ENCODE peak calls at places on chromosomes 5 and 9, in nine cellular contexts. S, Q, C, N, E, A, F, W and Y are unnamed samples.

GRCh38 chr9:12882430-12882829 is 107.6 kb downstream of the LURAP1L start:
- DNase-seq in S (peak; percentile 19), Q (no peak), C (no peak), N (no peak), E (no peak), A (no peak), F (no peak), W (no peak), Y (no peak)

GRCh38 chr5:168782172-168782571 is 203.0 kb upstream of the PANK3 start:
- DNase-seq in S (no peak), Q (no peak), C (no peak), N (no peak), E (no peak), A (no peak), F (no peak), W (no peak), Y (no peak)

GRCh38 chr5:156819967-156820581 is 30.0 kb upstream of the PPP1R2B start:
- DNase-seq in S (no peak), Q (no peak), C (no peak), N (no peak), E (no peak), A (no peak), F (no peak), W (no peak), Y (no peak)

GRCh38 chr5:136279314-136279713 is 86.0 kb downstream of the TRPC7 start:
- DNase-seq in S (no peak), Q (no peak), C (no peak), N (no peak), E (no peak), A (no peak), F (no peak), W (no peak), Y (no peak)

GRCh38 chr5:124655943-124656459 is 90.4 kb downstream of the ZNF608 start:
- DNase-seq in S (peak; percentile 66), Q (peak; percentile 62), C (peak; percentile 97), N (no peak), E (no peak), A (peak; percentile 76), F (peak; percentile 73), W (no peak), Y (no peak)

GRCh38 chr5:74492230-74492629 is 148.3 kb downstream of the ENC1 start:
- DNase-seq in S (no peak), Q (no peak), C (no peak), N (no peak), E (no peak), A (no peak), F (no peak), W (no peak), Y (no peak)

GRCh38 chr5:151221574-151221973 is 2.3 kb downstream of the CCDC69 start:
- DNase-seq in S (no peak), Q (no peak), C (no peak), N (no peak), E (no peak), A (peak; percentile 40), F (no peak), W (no peak), Y (no peak)

GRCh38 chr5:116395708-116396203 is 178.9 kb downstream of the SEMA6A start:
- DNase-seq in S (no peak), Q (no peak), C (peak; percentile 54), N (no peak), E (no peak), A (no peak), F (peak; percentile 8), W (peak; percentile 38), Y (no peak)

GRCh38 chr9:7121664-7122063 is 363.9 kb downstream of the KDM4C start:
- DNase-seq in S (no peak), Q (no peak), C (no peak), N (no peak), E (no peak), A (no peak), F (no peak), W (no peak), Y (no peak)

GRCh38 chr9:27503623-27504022 is 20.5 kb upstream of the IFNK start:
- DNase-seq in S (no peak), Q (no peak), C (no peak), N (no peak), E (no peak), A (no peak), F (no peak), W (no peak), Y (no peak)

GRCh38 chr9:30851600-30851999 is 1532.8 kb upstream of the ACO1 start:
- DNase-seq in S (no peak), Q (no peak), C (no peak), N (no peak), E (no peak), A (no peak), F (no peak), W (no peak), Y (no peak)

GRCh38 chr5:122810405-122810804 is 35.0 kb upstream of the SNX24 start:
- DNase-seq in S (no peak), Q (no peak), C (no peak), N (no peak), E (no peak), A (no peak), F (no peak), W (no peak), Y (no peak)

DNA sequence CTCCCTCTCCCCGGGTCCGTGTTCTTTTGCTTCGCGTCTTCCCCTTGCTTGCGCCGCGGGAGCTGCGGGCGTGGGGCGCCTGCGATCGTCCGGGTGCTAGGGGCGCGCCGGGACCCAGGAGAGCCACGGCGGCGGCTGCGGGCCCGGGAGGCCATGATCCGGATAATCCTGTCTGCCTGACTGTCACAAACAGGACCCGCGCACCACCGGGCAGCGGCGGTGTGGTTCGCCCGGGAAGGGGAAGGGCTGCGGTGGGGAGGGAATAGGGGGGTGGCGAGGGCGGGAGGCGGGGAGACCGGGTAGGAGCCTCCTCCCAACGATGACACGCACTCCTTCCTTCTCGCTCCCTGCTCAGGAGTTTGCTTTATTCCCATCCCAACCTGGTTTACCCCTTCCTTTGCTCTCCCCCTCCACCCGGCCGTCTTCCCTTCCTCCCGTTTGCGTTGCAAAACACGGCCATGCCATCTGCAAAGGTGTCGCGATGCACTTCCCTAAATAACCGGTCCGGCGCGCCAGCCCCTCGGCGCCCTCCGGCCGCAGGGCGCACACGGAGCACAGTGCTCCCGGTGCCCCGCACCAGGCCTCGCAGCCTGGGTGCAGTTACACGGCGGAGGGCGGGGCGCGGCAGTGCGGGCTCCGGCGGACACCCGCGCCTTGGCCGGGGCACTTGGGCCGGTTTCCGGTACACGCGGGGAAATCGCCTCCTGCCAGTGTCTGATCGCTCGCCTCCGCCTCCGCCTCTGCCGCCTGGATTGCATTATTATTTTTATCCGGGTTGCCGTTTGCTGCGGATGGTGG is 1.5 kb downstream of the SMARCA2 start:
- DNase-seq in S (peak; percentile 85), Q (peak; percentile 82), C (peak; percentile 58), N (peak; percentile 84), E (peak; percentile 75), A (peak; percentile 79), F (peak; percentile 89), W (peak; percentile 90), Y (peak; percentile 75)
- TF ChIP-seq POLR2A in S (no peak), Q (no peak), C (peak; percentile 46), N (peak; percentile 69), E (no peak), A (peak; percentile 49), F (peak; percentile 71), W (no peak), Y (peak; percentile 67)

GRCh38 chr5:44183312-44183711 is 205.9 kb downstream of the FGF10 start:
- DNase-seq in S (no peak), Q (no peak), C (no peak), N (no peak), E (no peak), A (no peak), F (no peak), W (no peak), Y (no peak)
- H3K4me3 ChIP-seq in S (no peak overlapping the region), Q (no peak overlapping the region), C (no peak overlapping the region), N (no peak overlapping the region), E (no peak overlapping the region), A (no peak overlapping the region), F (no peak overlapping the region), W (no peak overlapping the region), Y (no peak overlapping the region)

GRCh38 chr5:176535655-176536131 is 1.5 kb downstream of the RNF44 start:
- DNase-seq in S (no peak), Q (no peak), C (peak; percentile 31), N (no peak), E (no peak), A (peak; percentile 26), F (no peak), W (peak; percentile 43), Y (no peak)

GRCh38 chr5:176537608-176538504 is 654 bp upstream of the RNF44 start:
- DNase-seq in S (peak; percentile 100), Q (peak; percentile 94), C (peak; percentile 99), N (peak; percentile 99), E (peak; percentile 98), A (peak; percentile 93), F (peak; percentile 100), W (peak; percentile 100), Y (peak; percentile 98)

GRCh38 chr5:176536132-176536901 is 885 bp downstream of the RNF44 start:
- DNase-seq in S (peak; percentile 84), Q (peak; percentile 59), C (peak; percentile 82), N (peak; percentile 80), E (peak; percentile 70), A (peak; percentile 83), F (peak; percentile 61), W (peak; percentile 91), Y (peak; percentile 71)

GRCh38 chr5:176538505-176538806 is 1.3 kb upstream of the RNF44 start:
- DNase-seq in S (no peak), Q (no peak), C (no peak), N (no peak), E (no peak), A (no peak), F (no peak), W (no peak), Y (no peak)

GRCh38 chr5:176536902-176537607 is at the start of gene RNF44:
- DNase-seq in S (peak; percentile 99), Q (peak; percentile 84), C (peak; percentile 98), N (peak; percentile 99), E (peak; percentile 99), A (peak; percentile 96), F (peak; percentile 97), W (peak; percentile 99), Y (peak; percentile 98)
- TF ChIP-seq POLR2A in S (no peak), Q (peak; percentile 15), C (no peak), N (peak; percentile 38), E (peak; percentile 57), A (peak; percentile 76), F (peak; percentile 88), W (no peak), Y (peak; percentile 59)

GRCh38 chr9:137390553-137391410 is 32.2 kb downstream of the EXD3 start:
- DNase-seq in S (no peak), Q (no peak), C (no peak), N (no peak), E (no peak), A (no peak), F (peak; percentile 37), W (no peak), Y (no peak)

GRCh38 chr9:137389428-137389746 is 33.6 kb downstream of the EXD3 start:
- DNase-seq in S (no peak), Q (no peak), C (no peak), N (no peak), E (no peak), A (no peak), F (no peak), W (no peak), Y (no peak)

GRCh38 chr9:137392232-137393007 is 30.5 kb downstream of the EXD3 start:
- DNase-seq in S (no peak), Q (no peak), C (no peak), N (no peak), E (no peak), A (no peak), F (no peak), W (no peak), Y (no peak)

GRCh38 chr9:137393176-137394150 is 29.5 kb downstream of the EXD3 start:
- DNase-seq in S (no peak), Q (no peak), C (no peak), N (no peak), E (no peak), A (no peak), F (no peak), W (no peak), Y (no peak)

GRCh38 chr9:137391411-137391754 is 31.6 kb downstream of the EXD3 start:
- DNase-seq in S (no peak), Q (no peak), C (no peak), N (no peak), E (no peak), A (no peak), F (no peak), W (no peak), Y (no peak)
- H3K4me3 ChIP-seq in S (no peak overlapping the region), Q (no peak overlapping the region), C (no peak overlapping the region), N (no peak overlapping the region), E (no peak overlapping the region), A (no peak overlapping the region), F (no peak overlapping the region), W (no peak overlapping the region), Y (no peak overlapping the region)